ENCODE peak calls at places on chromosomes 13 and 19, in seven cellular contexts. One of them, this sample, is unnamed.
A peak's percentile ranks its signal among the peaks of the same experiment; 100 is the strongest.

GRCh38 chr19:10712041-10712440 is 5.8 kb upstream of the DNM2 start:
- DNase-seq in NCI-H82: peak; percentile 19
- DNase-seq in DMS53: no peak
- DNase-seq in amygdala: no peak
- DNase-seq in fibroblast of lung: no peak
- DNase-seq in activated CD4-positive, alpha-beta T cell treated with anti-CD3 and anti-CD28 coated beads, Interleukin-2, amount 50 U/mL, for 1 hour: no peak
- DNase-seq in cardiac muscle cell: no peak
- DNase-seq in this sample: no peak

GRCh38 chr19:10808937-10809655 is 26.9 kb downstream of the TMED1 start:
- DNase-seq in cardiac muscle cell: no peak
- DNase-seq in activated CD4-positive, alpha-beta T cell treated with anti-CD3 and anti-CD28 coated beads, Interleukin-2, amount 50 U/mL, for 1 hour: peak; percentile 39
- DNase-seq in amygdala: no peak
- DNase-seq in DMS53: no peak
- DNase-seq in NCI-H82: no peak
- DNase-seq in fibroblast of lung: peak; percentile 56
- DNase-seq in this sample: no peak

GRCh38 chr19:48661746-48662145 is 11.1 kb downstream of the NTN5 start:
- DNase-seq in cardiac muscle cell: no peak
- DNase-seq in activated CD4-positive, alpha-beta T cell treated with anti-CD3 and anti-CD28 coated beads, Interleukin-2, amount 50 U/mL, for 1 hour: no peak
- DNase-seq in DMS53: no peak
- DNase-seq in fibroblast of lung: no peak
- DNase-seq in NCI-H82: no peak
- DNase-seq in amygdala: no peak
- DNase-seq in this sample: no peak

GRCh38 chr13:51154029-51154555 is 43.0 kb upstream of the C13orf42 start:
- DNase-seq in activated CD4-positive, alpha-beta T cell treated with anti-CD3 and anti-CD28 coated beads, Interleukin-2, amount 50 U/mL, for 1 hour: no peak
- DNase-seq in fibroblast of lung: peak; percentile 73
- DNase-seq in DMS53: peak; percentile 10
- DNase-seq in cardiac muscle cell: no peak
- DNase-seq in amygdala: peak; percentile 6
- DNase-seq in NCI-H82: no peak
- DNase-seq in this sample: peak; percentile 32

GRCh38 chr19:7326105-7326877 is 22.4 kb upstream of the ARHGEF18 start:
- DNase-seq in fibroblast of lung: no peak
- DNase-seq in DMS53: peak; percentile 50
- DNase-seq in amygdala: no peak
- DNase-seq in activated CD4-positive, alpha-beta T cell treated with anti-CD3 and anti-CD28 coated beads, Interleukin-2, amount 50 U/mL, for 1 hour: peak; percentile 29
- DNase-seq in cardiac muscle cell: no peak
- DNase-seq in NCI-H82: peak; percentile 61
- DNase-seq in this sample: no peak

GRCh38 chr19:13068064-13068807 is 34.4 kb downstream of the LYL1 start:
- DNase-seq in fibroblast of lung: no peak
- DNase-seq in amygdala: peak; percentile 37
- DNase-seq in cardiac muscle cell: no peak
- DNase-seq in NCI-H82: no peak
- DNase-seq in DMS53: no peak
- DNase-seq in activated CD4-positive, alpha-beta T cell treated with anti-CD3 and anti-CD28 coated beads, Interleukin-2, amount 50 U/mL, for 1 hour: no peak
- DNase-seq in this sample: no peak

GRCh38 chr13:96904232-96904631 is 90.0 kb downstream of the OXGR1 start:
- DNase-seq in amygdala: no peak
- DNase-seq in cardiac muscle cell: no peak
- DNase-seq in activated CD4-positive, alpha-beta T cell treated with anti-CD3 and anti-CD28 coated beads, Interleukin-2, amount 50 U/mL, for 1 hour: no peak
- DNase-seq in NCI-H82: no peak
- DNase-seq in DMS53: no peak
- DNase-seq in fibroblast of lung: no peak
- DNase-seq in this sample: no peak

GRCh38 chr19:7650148-7650547 is 13.2 kb downstream of the STXBP2 start:
- DNase-seq in DMS53: no peak
- DNase-seq in fibroblast of lung: no peak
- DNase-seq in activated CD4-positive, alpha-beta T cell treated with anti-CD3 and anti-CD28 coated beads, Interleukin-2, amount 50 U/mL, for 1 hour: no peak
- DNase-seq in NCI-H82: no peak
- DNase-seq in cardiac muscle cell: no peak
- DNase-seq in amygdala: no peak
- DNase-seq in this sample: no peak

GRCh38 chr19:46946090-46946489 is 73.5 kb upstream of the NPAS1 start:
- DNase-seq in cardiac muscle cell: no peak
- DNase-seq in activated CD4-positive, alpha-beta T cell treated with anti-CD3 and anti-CD28 coated beads, Interleukin-2, amount 50 U/mL, for 1 hour: no peak
- DNase-seq in fibroblast of lung: no peak
- DNase-seq in DMS53: no peak
- DNase-seq in amygdala: no peak
- DNase-seq in NCI-H82: no peak
- DNase-seq in this sample: no peak

This sample was measured in hepatic stellate cell.